ENCODE peak calls at places on chromosome 16, in five cellular contexts. K is effector memory CD4-positive, alpha-beta T cell; U is breast epithelium; E is prostate gland; L is IMR-90. C is an unnamed sample. For H3K27me3, the result is how much of the 10 kb centered on the place peaks cover.

GRCh38 chr16:72092832-72093447 is 480 bp downstream of the TXNL4B start:
- DNase-seq in L (peak), E (no peak), K (no peak), U (no peak), C (peak)

GRCh38 chr16:67229906-67230808 is 3.2 kb downstream of the TMEM208 start:
- DNase-seq in U (no peak), L (no peak), E (no peak), K (no peak), C (no peak)

GRCh38 chr16:54519161-54519685 is 232.6 kb upstream of the IRX3 start:
- DNase-seq in K (no peak), U (no peak), L (no peak), E (no peak), C (no peak)

GRCh38 chr16:66991545-66992077 is 3.2 kb downstream of the CES4A start:
- DNase-seq in K (no peak), U (no peak), L (no peak), E (no peak), C (no peak)

GRCh38 chr16:50547340-50547865 is 793 bp upstream of the NKD1 start:
- DNase-seq in U (peak), E (peak), L (no peak), K (peak), C (peak)

GRCh38 chr16:83627996-83628395 is 179.8 kb upstream of the HSBP1 start:
- DNase-seq in K (no peak), L (no peak), E (no peak), U (no peak), C (no peak)

GRCh38 chr16:58031016-58031800 is 5.7 kb downstream of the MMP15 start:
- DNase-seq in U (no peak), L (no peak), K (no peak), E (no peak), C (no peak)

GRCh38 chr16:28010671-28011070 is 52.8 kb downstream of the GSG1L start:
- DNase-seq in L (peak), K (no peak), U (no peak), E (no peak), C (no peak)

GRCh38 chr16:89828199-89828869 is at the start of gene SPIRE2:
- DNase-seq in L (peak), E (peak), U (peak), K (peak), C (peak)

GRCh38 chr16:69350536-69351133 is 951 bp downstream of the TMED6 start:
- DNase-seq in L (no peak), E (no peak), K (no peak), U (no peak), C (no peak)

GRCh38 chr16:70437017-70437581 is 1.8 kb downstream of the ST3GAL2 start:
- DNase-seq in K (no peak), U (no peak), L (peak), E (no peak), C (peak)

GRCh38 chr16:85520853-85521736 is 92.0 kb upstream of the GSE1 start:
- DNase-seq in E (peak), K (no peak), L (no peak), U (peak), C (no peak)

GRCh38 chr16:48537909-48538745 is 71.9 kb downstream of the N4BP1 start:
- DNase-seq in L (no peak), U (peak), K (no peak), E (peak), C (no peak)

GRCh38 chr16:80084614-80085013 is 456.2 kb upstream of the DYNLRB2 start:
- DNase-seq in U (peak), E (peak), K (no peak), L (no peak), C (peak)

GRCh38 chr16:47258874-47259461 is 115.2 kb upstream of the NETO2 start:
- DNase-seq in U (no peak), K (no peak), E (no peak), L (peak), C (peak)

GRCh38 chr16:28482026-28482425 is 9.8 kb downstream of the CLN3 start:
- DNase-seq in U (no peak), E (no peak), L (no peak), K (no peak), C (no peak)

GRCh38 chr16:23901178-23902131 is 65.7 kb downstream of the PRKCB start:
- DNase-seq in U (no peak), K (no peak), E (no peak), L (no peak), C (no peak)

GRCh38 chr16:54073356-54073755 is 213.2 kb downstream of the IRX3 start:
- DNase-seq in U (no peak), K (no peak), L (no peak), E (no peak), C (no peak)

GRCh38 chr16:76346210-76346609 is 69.0 kb downstream of the CNTNAP4 start:
- DNase-seq in L (no peak), E (no peak), K (no peak), U (no peak), C (no peak)

GRCh38 chr16:74888227-74888862 is 96.6 kb downstream of the WDR59 start:
- DNase-seq in U (no peak), K (peak), L (no peak), E (peak), C (no peak)

GRCh38 chr16:85616608-85617311 is 3.6 kb downstream of the GSE1 start:
- DNase-seq in E (peak), K (no peak), U (no peak), L (no peak), C (no peak)

GRCh38 chr16:19926449-19927390 is 42.1 kb upstream of the GPRC5B start:
- DNase-seq in E (no peak), L (peak), U (no peak), K (no peak), C (no peak)

GRCh38 chr16:89880477-89881367 is 7.3 kb downstream of the TCF25 start:
- DNase-seq in E (no peak), L (no peak), U (no peak), K (no peak), C (no peak)

GRCh38 chr16:11583889-11584565 is 2.7 kb downstream of the LITAF start:
- DNase-seq in E (peak), U (peak), L (no peak), K (no peak), C (no peak)

GRCh38 chr16:47732806-47733150 is 271.6 kb downstream of the PHKB start:
- DNase-seq in L (peak), U (no peak), K (no peak), E (no peak), C (peak)

GRCh38 chr16:70526403-70526802 is 2.8 kb downstream of the SF3B3 start:
- DNase-seq in K (no peak), L (no peak), U (no peak), E (no peak), C (no peak)

GRCh38 chr16:85079785-85080602 is 32.3 kb downstream of the CIBAR2 start:
- DNase-seq in K (no peak), U (no peak), L (no peak), E (no peak), C (no peak)

GRCh38 chr16:81600275-81600674 is 155.7 kb downstream of the CMIP start:
- DNase-seq in K (no peak), L (peak), U (no peak), E (peak), C (peak)

GRCh38 chr16:17481741-17482140 is 11.0 kb upstream of the XYLT1 start:
- DNase-seq in K (no peak), E (no peak), L (no peak), U (no peak), C (no peak)

GRCh38 chr16:3094289-3095027 is 4.6 kb downstream of the ZSCAN10 start:
- DNase-seq in E (no peak), U (no peak), L (peak), K (peak), C (peak)

GRCh38 chr16:3509470-3509928 is 8.7 kb downstream of the CLUAP1 start:
- DNase-seq in U (peak), K (peak), L (no peak), E (no peak), C (no peak)

GRCh38 chr16:56682703-56683397 is 580 bp downstream of the MT1X start:
- DNase-seq in K (no peak), E (no peak), L (no peak), U (no peak), C (peak)

GRCh38 chr16:3007957-3008748 is 4.6 kb upstream of the CLDN9 start:
- DNase-seq in U (no peak), E (no peak), K (no peak), L (no peak), C (peak)

GRCh38 chr16:75378616-75379015 is 54.7 kb downstream of the CFDP1 start:
- DNase-seq in E (no peak), L (no peak), U (no peak), K (no peak), C (no peak)

GRCh38 chr16:24986512-24987303 is 28.5 kb downstream of the ARHGAP17 start:
- DNase-seq in L (peak), E (no peak), U (no peak), K (no peak), C (no peak)

GRCh38 chr16:75593308-75593707 is 27.1 kb downstream of the GABARAPL2 start:
- DNase-seq in K (no peak), E (no peak), U (no peak), L (no peak), C (no peak)

DNA sequence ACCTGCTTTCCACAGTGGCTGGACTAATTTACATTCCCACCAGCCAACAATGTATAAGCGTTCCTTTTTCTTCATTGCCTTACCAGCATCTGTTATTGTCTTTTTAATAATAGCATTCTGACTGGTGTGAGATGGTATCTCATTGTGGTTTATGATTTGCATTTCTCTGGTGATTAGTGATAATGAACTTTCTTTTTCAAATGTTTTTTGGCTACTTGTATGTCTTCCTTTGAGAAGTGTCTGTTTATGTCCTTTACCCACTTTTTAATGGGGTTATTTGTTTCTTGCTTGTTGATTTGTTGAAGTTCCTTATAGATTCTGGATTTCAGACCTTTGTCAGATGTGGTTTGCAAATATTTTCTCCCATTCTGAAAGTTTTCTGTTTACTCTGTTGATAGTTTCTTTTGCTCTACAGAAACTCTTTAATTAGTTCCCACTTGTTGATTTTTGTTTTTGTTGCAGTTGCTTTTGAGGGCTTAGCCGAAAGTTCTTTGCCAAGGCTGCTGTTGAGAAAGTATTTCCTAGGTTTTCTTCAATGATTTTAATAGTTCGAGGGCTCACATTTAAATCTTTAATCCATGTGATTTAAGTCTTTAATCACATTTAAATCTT is 26.8 kb downstream of the ITGAM start:
- DNase-seq in E (no peak), K (no peak), U (no peak), L (no peak), C (no peak)
- H3K27me3 ChIP-seq in E (under half), K (under half), U (under half), L (under half), C (under half)

GRCh38 chr16:5035909-5036227 is 2.1 kb upstream of the NAGPA start:
- DNase-seq in E (no peak), L (no peak), U (no peak), K (no peak), C (no peak)

GRCh38 chr16:5036228-5037156 is 2.8 kb upstream of the NAGPA start:
- DNase-seq in K (no peak), U (no peak), L (no peak), E (no peak), C (no peak)

GRCh38 chr16:5033256-5034166 is at the start of gene NAGPA:
- DNase-seq in E (peak), K (peak), U (peak), L (peak), C (peak)

GRCh38 chr16:5032748-5033167 is 977 bp downstream of the NAGPA start:
- DNase-seq in K (no peak), E (no peak), L (no peak), U (no peak), C (no peak)

DNA sequence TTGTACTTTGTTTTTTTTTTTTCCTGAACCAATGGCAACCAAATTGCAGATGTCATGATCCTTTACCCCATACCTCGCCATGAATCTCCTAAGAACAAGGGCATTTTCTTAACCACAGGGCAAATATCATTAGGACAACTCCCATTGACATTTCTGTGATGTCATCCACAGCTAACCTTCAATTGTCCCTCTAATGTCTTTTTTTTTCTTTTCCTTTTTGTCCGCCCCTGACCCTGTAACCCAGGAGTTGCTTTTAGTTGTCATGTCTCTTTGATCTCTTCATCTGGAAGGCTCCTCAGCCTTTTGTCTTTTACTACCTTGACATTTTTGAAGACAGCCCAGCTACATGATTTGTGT is 410 bp upstream of the NAGPA start:
- DNase-seq in L (no peak), U (no peak), E (no peak), K (no peak), C (no peak)
- H3K4me3 ChIP-seq in L (peak), U (peak), E (peak), K (peak), C (peak)

DNA sequence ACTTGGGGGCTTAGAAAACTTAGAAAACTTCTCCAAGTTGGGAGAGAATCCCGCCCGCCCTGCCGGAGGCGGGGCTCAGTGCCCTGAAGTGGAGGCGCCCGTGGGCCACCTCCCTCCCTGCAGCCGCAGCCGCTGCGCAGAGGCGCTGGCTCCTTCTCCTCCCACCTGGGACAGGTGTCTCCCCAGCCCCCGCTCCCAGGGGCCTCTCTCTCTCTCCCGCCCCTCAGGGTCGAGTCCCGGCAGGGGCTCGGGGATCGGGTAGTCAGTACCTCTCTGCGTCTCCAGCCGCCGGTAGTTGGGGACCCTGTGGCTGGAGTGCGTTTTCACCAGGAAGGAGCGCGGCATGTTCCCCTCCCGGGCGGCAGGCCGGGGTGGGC is 257 bp downstream of the SNAI3 start:
- DNase-seq in L (no peak), E (no peak), U (no peak), K (peak), C (no peak)
- H3K27me3 ChIP-seq in L (under half), E (under half), U (under half), K (under half), C (under half)

GRCh38 chr16:87695534-87695933 is 70.3 kb downstream of the KLHDC4 start:
- DNase-seq in U (no peak), L (no peak), E (no peak), K (no peak), C (no peak)
- H3K4me3 ChIP-seq in U (no peak), L (no peak), E (no peak), K (no peak), C (no peak)

C was measured in HAP-1.